ENCODE peak calls at places on chromosomes 13 and 19, in five cellular contexts. P is MM.1S, Y is hepatocyte, W is GM23338, Q is SK-N-SH. E is an unnamed sample.

GRCh38 chr13:100818706-100819105 is 144.1 kb upstream of the TMTC4 start:
- DNase-seq in Q (no peak), P (no peak), W (no peak), Y (no peak), E (no peak)

GRCh38 chr19:3821857-3822364 is 35.7 kb upstream of the MATK start:
- DNase-seq in W (peak), P (peak), Y (peak), Q (peak), E (peak)

GRCh38 chr13:48066310-48066989 is 28.5 kb downstream of the MED4 start:
- DNase-seq in P (peak), W (no peak), Y (no peak), Q (no peak), E (no peak)

GRCh38 chr19:55460670-55461258 is 678 bp downstream of the ISOC2 start:
- DNase-seq in P (no peak), Q (peak), W (peak), Y (peak), E (peak)

GRCh38 chr13:32229443-32229842 is 85.7 kb downstream of the ZAR1L start:
- DNase-seq in P (no peak), Q (no peak), W (no peak), Y (no peak), E (no peak)

GRCh38 chr19:31515931-31516330 is 166.7 kb upstream of the TSHZ3 start:
- DNase-seq in P (no peak), Y (no peak), W (no peak), Q (no peak), E (no peak)

GRCh38 chr19:54096642-54097106 is 3.9 kb downstream of the OSCAR start:
- DNase-seq in P (no peak), W (peak), Y (no peak), Q (no peak), E (peak)

GRCh38 chr19:38469151-38469550 is 35.7 kb downstream of the RYR1 start:
- DNase-seq in Y (no peak), W (no peak), P (no peak), Q (no peak), E (no peak)

GRCh38 chr13:52016296-52016695 is 4.1 kb downstream of the ALG11 start:
- DNase-seq in Y (no peak), P (no peak), Q (no peak), W (no peak), E (no peak)

GRCh38 chr13:73230714-73231113 is 171.9 kb downstream of the KLF5 start:
- DNase-seq in Q (no peak), P (no peak), W (no peak), Y (no peak), E (no peak)

GRCh38 chr19:3687774-3688706 is 12.2 kb downstream of the PIP5K1C start:
- DNase-seq in P (peak), W (peak), Q (no peak), Y (peak), E (peak)

GRCh38 chr13:94703271-94703670 is 9.1 kb downstream of the SOX21 start:
- DNase-seq in P (no peak), Q (peak), Y (no peak), W (peak), E (no peak)

GRCh38 chr13:49183672-49184315 is 36.3 kb upstream of the MLNR start:
- DNase-seq in W (no peak), P (no peak), Y (no peak), Q (no peak), E (no peak)

GRCh38 chr13:104593251-104593576 is 1527.0 kb upstream of the SLC10A2 start:
- DNase-seq in Y (no peak), Q (no peak), P (no peak), W (no peak), E (no peak)
- TF ChIP-seq EZH2phosphoT487 in Y (no peak), Q (no peak), P (no peak), W (no peak), E (no peak)

GRCh38 chr19:1259206-1259872 is 9.8 kb upstream of the CIRBP start:
- DNase-seq in Q (peak), P (peak), W (peak), Y (peak), E (peak)
- TF ChIP-seq EZH2phosphoT487 in Q (no peak), P (no peak), W (no peak), Y (no peak), E (no peak)

GRCh38 chr13:26616126-26616525 is 58.6 kb downstream of the WASF3 start:
- DNase-seq in Y (no peak), P (no peak), Q (no peak), W (no peak), E (no peak)

GRCh38 chr13:26618726-26619125 is 61.2 kb downstream of the WASF3 start:
- DNase-seq in W (no peak), Q (no peak), Y (no peak), P (no peak), E (no peak)

GRCh38 chr13:26623125-26623524 is 65.6 kb downstream of the WASF3 start:
- DNase-seq in P (no peak), Q (no peak), W (no peak), Y (no peak), E (no peak)

GRCh38 chr13:26621731-26622401 is 64.4 kb downstream of the WASF3 start:
- DNase-seq in P (no peak), Y (peak), Q (no peak), W (no peak), E (no peak)

GRCh38 chr13:26619321-26619720 is 61.8 kb downstream of the WASF3 start:
- DNase-seq in Y (no peak), Q (no peak), W (no peak), P (no peak), E (no peak)
- TF ChIP-seq EZH2phosphoT487 in Y (no peak), Q (no peak), W (no peak), P (no peak), E (no peak)

DNA sequence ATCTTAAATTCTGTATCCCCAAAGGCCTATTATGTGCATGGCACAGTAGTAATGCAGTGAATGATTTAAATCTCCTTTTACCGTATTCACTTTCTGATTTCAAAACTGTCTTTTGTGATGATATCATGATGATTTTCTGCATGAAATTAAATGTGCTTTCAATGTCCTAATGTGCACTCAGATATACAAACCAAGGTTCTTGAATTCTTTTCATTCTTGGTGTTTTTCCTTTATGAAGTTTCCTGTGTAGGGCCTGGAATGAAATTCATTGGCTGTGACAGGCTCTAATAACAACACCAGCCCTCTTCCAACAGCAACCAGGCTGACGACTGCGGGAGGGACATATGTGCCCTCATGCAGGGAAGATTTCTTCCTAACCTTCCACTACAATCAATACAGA is 1052.0 kb downstream of the DIAPH3 start:
- DNase-seq in P (no peak), Q (no peak), Y (no peak), W (no peak), E (no peak)
- TF ChIP-seq EZH2phosphoT487 in P (no peak), Q (no peak), Y (no peak), W (no peak), E (no peak)

GRCh38 chr13:28161370-28161769 is 23.0 kb downstream of the PAN3 start:
- DNase-seq in Q (no peak), W (peak), Y (peak), P (no peak), E (no peak)
- TF ChIP-seq EZH2phosphoT487 in Q (no peak), W (no peak), Y (no peak), P (no peak), E (no peak)

E was measured in OCI-LY7.